ENCODE peak calls at places on chromosomes 11 and 22, in ten cellular contexts. R, O, N, J, C, Y, A, H, L and U are unnamed samples.

GRCh38 chr11:1882265-1883238 is 9.1 kb downstream of the PRR33 start:
- DNase-seq in L (peak), J (peak), H (peak), A (peak), N (peak), R (no peak), O (peak), C (peak), Y (peak), U (peak)

GRCh38 chr11:61853698-61854169 is 25.6 kb downstream of the FADS2 start:
- DNase-seq in A (no peak), C (no peak), J (no peak), R (no peak), O (no peak), H (no peak), L (no peak), Y (peak), N (no peak), U (no peak)

GRCh38 chr22:50292643-50293440 is 14.6 kb downstream of the PLXNB2 start:
- DNase-seq in J (peak), L (no peak), A (no peak), N (no peak), Y (no peak), O (no peak), C (no peak), H (peak), R (peak), U (peak)

GRCh38 chr11:47918882-47919495 is 61.4 kb upstream of the PTPRJ start:
- DNase-seq in J (no peak), O (no peak), A (peak), L (no peak), C (no peak), N (peak), Y (no peak), R (no peak), H (no peak), U (no peak)

GRCh38 chr11:96241351-96241841 is 101.6 kb downstream of the MAML2 start:
- DNase-seq in N (no peak), R (no peak), J (peak), H (no peak), Y (no peak), A (no peak), C (no peak), L (no peak), O (no peak), U (no peak)

GRCh38 chr11:17696741-17697140 is 22.6 kb upstream of the MYOD1 start:
- DNase-seq in R (no peak), N (no peak), H (no peak), A (no peak), O (no peak), L (no peak), J (no peak), Y (no peak), C (no peak), U (no peak)

GRCh38 chr11:66218026-66218425 is 50.4 kb upstream of the RAB1B start:
- DNase-seq in H (no peak), R (no peak), J (no peak), O (no peak), L (peak), N (peak), A (no peak), C (no peak), Y (no peak), U (no peak)

GRCh38 chr11:117037279-117037951 is 60.8 kb downstream of the SIK3 start:
- DNase-seq in Y (no peak), O (no peak), C (no peak), H (no peak), N (no peak), J (no peak), R (no peak), A (no peak), L (no peak), U (no peak)

GRCh38 chr11:76791861-76792260 is 8.7 kb downstream of the TSKU start:
- DNase-seq in C (no peak), J (no peak), H (no peak), R (no peak), Y (no peak), O (no peak), N (no peak), A (peak), L (peak), U (no peak)

GRCh38 chr22:17369553-17370035 is 334 bp downstream of the CECR2 start:
- DNase-seq in O (no peak), L (no peak), J (no peak), A (no peak), R (no peak), H (peak), N (no peak), C (no peak), Y (peak), U (peak)

GRCh38 chr11:70526116-70527045 is 128.1 kb downstream of the CTTN start:
- DNase-seq in Y (no peak), A (no peak), R (no peak), O (no peak), H (no peak), C (no peak), J (no peak), L (no peak), N (peak), U (no peak)

GRCh38 chr22:17257578-17257977 is 38.3 kb upstream of the ADA2 start:
- DNase-seq in Y (no peak), C (no peak), L (no peak), A (no peak), R (no peak), H (no peak), O (peak), N (no peak), J (no peak), U (no peak)

GRCh38 chr11:76939219-76939631 is 78.5 kb downstream of the ACER3 start:
- DNase-seq in C (no peak), L (no peak), O (no peak), H (no peak), N (no peak), R (no peak), A (peak), J (no peak), Y (no peak), U (no peak)

GRCh38 chr11:17412488-17413180 is 24.2 kb upstream of the KCNJ11 start:
- DNase-seq in R (no peak), Y (no peak), N (peak), H (no peak), C (no peak), L (no peak), A (no peak), J (no peak), O (no peak), U (no peak)

GRCh38 chr22:17164392-17165024 is 5.4 kb upstream of the HDHD5 start:
- DNase-seq in H (no peak), O (no peak), L (no peak), J (no peak), C (no peak), Y (no peak), R (no peak), N (no peak), A (peak), U (no peak)

GRCh38 chr11:100727410-100727809 is 40.3 kb downstream of the ARHGAP42 start:
- DNase-seq in A (no peak), R (no peak), L (no peak), J (no peak), O (no peak), C (no peak), H (no peak), N (no peak), Y (no peak), U (no peak)